ENCODE peak calls at places on chromosomes 2 and 18, in eight cellular contexts. O, T, R, N, Q, K, J and Z are unnamed samples.

GRCh38 chr2:233915133-233915532 is 2.0 kb upstream of the TRPM8 start:
- DNase-seq in O (no peak), T (no peak), R (no peak), N (no peak), Q (peak; percentile 45), K (no peak), J (no peak), Z (peak; percentile 24)

GRCh38 chr2:3238951-3239841 is 138.4 kb downstream of the EIPR1 start:
- DNase-seq in O (no peak), T (no peak), R (no peak), N (no peak), Q (no peak), K (no peak), J (no peak), Z (no peak)

GRCh38 chr18:36129300-36130038 is at the start of the genes ELP2 and SLC39A6:
- DNase-seq in O (peak; percentile 88), T (peak; percentile 96), R (peak; percentile 97), N (peak; percentile 97), Q (peak; percentile 83), K (peak; percentile 97), J (peak; percentile 98), Z (peak; percentile 97)

GRCh38 chr2:229104863-229105468 is 166.1 kb downstream of the PID1 start:
- DNase-seq in O (no peak), T (no peak), R (no peak), N (no peak), Q (no peak), K (no peak), J (no peak), Z (no peak)

GRCh38 chr2:36960005-36960675 is 6.2 kb downstream of the STRN start:
- DNase-seq in O (no peak), T (no peak), R (no peak), N (no peak), Q (no peak), K (no peak), J (no peak), Z (no peak)

GRCh38 chr18:8657050-8657820 is 48.0 kb downstream of the RAB12 start:
- DNase-seq in O (no peak), T (no peak), R (no peak), N (no peak), Q (no peak), K (no peak), J (no peak), Z (no peak)

GRCh38 chr2:203737360-203737759 is 30.9 kb downstream of the CD28 start:
- DNase-seq in O (no peak), T (no peak), R (no peak), N (no peak), Q (no peak), K (no peak), J (no peak), Z (no peak)

GRCh38 chr2:16214861-16215260 is 274.5 kb downstream of the MYCN start:
- DNase-seq in O (no peak), T (no peak), R (no peak), N (no peak), Q (no peak), K (no peak), J (no peak), Z (no peak)

GRCh38 chr2:28828382-28828781 is 17.7 kb downstream of the SPDYA start:
- DNase-seq in O (no peak), T (no peak), R (no peak), N (no peak), Q (no peak), K (no peak), J (no peak), Z (no peak)

GRCh38 chr2:141109633-141110032 is 1021.2 kb downstream of the LRP1B start:
- DNase-seq in O (no peak), T (no peak), R (no peak), N (no peak), Q (no peak), K (peak; percentile 3), J (peak; percentile 1), Z (no peak)

GRCh38 chr2:152861349-152861942 is 143.0 kb downstream of the ARL6IP6 start:
- DNase-seq in O (no peak), T (no peak), R (no peak), N (no peak), Q (peak; percentile 35), K (no peak), J (peak; percentile 30), Z (peak; percentile 32)

GRCh38 chr2:105886029-105886454 is 141.3 kb downstream of the NCK2 start:
- DNase-seq in O (no peak), T (no peak), R (no peak), N (no peak), Q (no peak), K (no peak), J (peak; percentile 67), Z (no peak)

GRCh38 chr18:61924550-61924949 is 31.7 kb upstream of the RNF152 start:
- DNase-seq in O (no peak), T (no peak), R (no peak), N (no peak), Q (no peak), K (no peak), J (no peak), Z (no peak)

GRCh38 chr2:151339168-151339567 is 18.2 kb upstream of the TNFAIP6 start:
- DNase-seq in O (no peak), T (no peak), R (no peak), N (no peak), Q (no peak), K (peak; percentile 20), J (no peak), Z (no peak)

GRCh38 chr2:241890524-241891235 is 21.2 kb downstream of the RTP5 start:
- DNase-seq in O (no peak), T (no peak), R (peak; percentile 12), N (no peak), Q (no peak), K (no peak), J (no peak), Z (no peak)

GRCh38 chr2:192195548-192196418 is 1.1 kb upstream of the TMEFF2 start:
- DNase-seq in O (no peak), T (peak; percentile 10), R (no peak), N (peak; percentile 29), Q (peak; percentile 24), K (peak; percentile 73), J (peak; percentile 68), Z (peak; percentile 53)

GRCh38 chr2:121561617-121562268 is 31.1 kb downstream of the RNU4ATAC start:
- DNase-seq in O (no peak), T (no peak), R (no peak), N (no peak), Q (no peak), K (no peak), J (peak; percentile 68), Z (no peak)

GRCh38 chr2:74564222-74564621 is 9.7 kb downstream of the DOK1 start:
- DNase-seq in O (no peak), T (no peak), R (no peak), N (no peak), Q (no peak), K (no peak), J (no peak), Z (no peak)

GRCh38 chr2:44789446-44789845 is 152.1 kb upstream of the SIX3 start:
- DNase-seq in O (no peak), T (no peak), R (no peak), N (no peak), Q (no peak), K (no peak), J (no peak), Z (no peak)

GRCh38 chr2:163595033-163595432 is 140.8 kb downstream of the FIGN start:
- DNase-seq in O (no peak), T (no peak), R (no peak), N (no peak), Q (no peak), K (no peak), J (peak; percentile 53), Z (peak; percentile 49)

GRCh38 chr2:229485782-229486181 is 214.7 kb upstream of the PID1 start:
- DNase-seq in O (no peak), T (no peak), R (peak; percentile 28), N (no peak), Q (no peak), K (no peak), J (no peak), Z (no peak)

GRCh38 chr18:32300914-32301313 is 111.1 kb downstream of the MEP1B start:
- DNase-seq in O (no peak), T (no peak), R (no peak), N (no peak), Q (no peak), K (no peak), J (peak; percentile 79), Z (no peak)

GRCh38 chr2:111708478-111708877 is 175.5 kb downstream of the ANAPC1 start:
- DNase-seq in O (no peak), T (no peak), R (no peak), N (no peak), Q (no peak), K (no peak), J (no peak), Z (no peak)

DNA sequence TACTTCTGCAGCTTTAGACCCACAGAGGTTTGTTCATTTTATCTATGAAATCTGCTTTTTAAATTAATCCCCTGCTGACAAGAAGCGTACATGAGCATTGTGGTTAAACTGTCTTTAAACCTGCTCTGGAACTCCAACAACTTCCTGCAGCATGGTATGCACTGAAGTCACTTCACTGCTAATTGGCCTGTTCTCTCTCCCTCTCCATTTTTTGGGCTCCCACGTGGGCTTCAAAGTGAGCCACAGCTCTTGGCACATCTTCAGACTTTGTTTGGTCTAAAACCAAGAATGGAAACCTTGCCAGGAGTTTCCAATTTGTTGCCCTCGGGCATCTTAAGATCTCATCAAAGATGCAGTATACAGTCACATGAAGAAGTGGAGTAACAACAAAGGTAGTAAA is 311.4 kb downstream of the LRRTM1 start:
- DNase-seq in O (no peak), T (no peak), R (no peak), N (no peak), Q (no peak), K (no peak), J (no peak), Z (no peak)
- H3K4me3 ChIP-seq in O (no peak overlapping the region), T (no peak overlapping the region), R (no peak overlapping the region), N (no peak overlapping the region), Q (no peak overlapping the region), K (no peak overlapping the region), J (no peak overlapping the region), Z (no peak overlapping the region)

GRCh38 chr18:78517328-78517727 is 462.3 kb upstream of the SALL3 start:
- DNase-seq in O (no peak), T (no peak), R (no peak), N (no peak), Q (no peak), K (no peak), J (no peak), Z (no peak)
- H3K9me3 ChIP-seq in O (no peaks in the 10 kb centered on the region), T (no peaks in the 10 kb centered on the region), R (no peaks in the 10 kb centered on the region), N (no peaks in the 10 kb centered on the region), Q (no peaks in the 10 kb centered on the region), K (peaks cover 6% of the 10 kb centered on the region), J (no peaks in the 10 kb centered on the region), Z (no peaks in the 10 kb centered on the region)

GRCh38 chr2:9166579-9167392 is 39.8 kb upstream of the ASAP2 start:
- DNase-seq in O (no peak), T (no peak), R (peak; percentile 64), N (no peak), Q (no peak), K (no peak), J (no peak), Z (no peak)
- H3K4me3 ChIP-seq in O (no peak overlapping the region), T (no peak overlapping the region), R (no peak overlapping the region), N (no peak overlapping the region), Q (no peak overlapping the region), K (no peak overlapping the region), J (no peak overlapping the region), Z (no peak overlapping the region)

DNA sequence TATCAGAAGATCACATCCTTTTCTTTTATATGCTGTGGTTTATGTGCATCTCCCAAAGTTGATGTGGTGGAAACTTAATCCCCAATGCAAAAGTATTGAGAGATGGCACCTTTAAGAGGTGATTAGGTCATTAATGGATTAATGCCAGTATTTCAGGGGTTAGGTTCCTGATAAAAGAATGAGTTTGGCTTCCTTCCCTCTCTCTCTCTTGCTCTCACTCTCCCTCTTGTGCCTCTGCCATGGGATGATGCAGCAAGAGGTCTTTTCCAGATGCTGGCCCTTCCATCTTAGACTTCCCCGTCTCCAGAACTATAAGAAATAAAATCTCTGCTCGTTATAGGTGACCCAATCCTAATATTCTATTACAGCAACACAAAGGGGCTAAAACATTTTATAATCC is 85.0 kb downstream of the TTC27 start:
- DNase-seq in O (no peak), T (no peak), R (peak; percentile 52), N (no peak), Q (no peak), K (no peak), J (no peak), Z (no peak)
- H3K9me3 ChIP-seq in O (no peaks in the 10 kb centered on the region), T (no peaks in the 10 kb centered on the region), R (no peaks in the 10 kb centered on the region), N (no peaks in the 10 kb centered on the region), Q (no peaks in the 10 kb centered on the region), K (no peaks in the 10 kb centered on the region), J (no peaks in the 10 kb centered on the region), Z (no peaks in the 10 kb centered on the region)